ENCODE peak calls at places on chromosome 7, in five cellular contexts. T, K, B, H and F are unnamed samples.

GRCh38 chr7:446289-446935 is 73.2 kb downstream of the PDGFA start:
- DNase-seq in T (no peak), H (no peak), B (no peak), K (no peak), F (no peak)

GRCh38 chr7:14786314-14786895 is 116.1 kb downstream of the DGKB start:
- DNase-seq in K (no peak), B (no peak), T (no peak), H (no peak), F (no peak)

GRCh38 chr7:93723424-93724124 is 149.1 kb upstream of the CALCR start:
- DNase-seq in K (no peak), H (no peak), B (no peak), T (no peak), F (peak; percentile 28)

GRCh38 chr7:28018446-28018845 is 162.1 kb downstream of the JAZF1 start:
- DNase-seq in H (no peak), K (no peak), B (no peak), T (no peak), F (no peak)

GRCh38 chr7:52269669-52270068 is 765.8 kb upstream of the POM121L12 start:
- DNase-seq in H (no peak), T (no peak), K (no peak), B (no peak), F (no peak)

GRCh38 chr7:2687338-2687869 is 598 bp upstream of the AMZ1 start:
- DNase-seq in B (peak; percentile 28), T (no peak), H (no peak), K (peak; percentile 86), F (no peak)

GRCh38 chr7:107777702-107778101 is 25.3 kb downstream of the SLC26A3 start:
- DNase-seq in T (no peak), B (no peak), K (no peak), H (no peak), F (no peak)

GRCh38 chr7:22464299-22464698 is 35.7 kb downstream of the STEAP1B start:
- DNase-seq in K (no peak), B (no peak), T (no peak), H (no peak), F (no peak)

GRCh38 chr7:158473238-158473637 is 114.4 kb downstream of the PTPRN2 start:
- DNase-seq in B (no peak), K (no peak), T (no peak), H (no peak), F (no peak)

GRCh38 chr7:33614357-33615132 is 290.8 kb upstream of the BMPER start:
- DNase-seq in B (no peak), H (no peak), T (no peak), K (peak; percentile 4), F (no peak)
- H2BK12ac ChIP-seq in B (peak overlapping the region; percentile 2), H (no peak overlapping the region), T (no peak overlapping the region), K (no peak overlapping the region), F (no peak overlapping the region)

GRCh38 chr7:44999245-45000095 is 531 bp upstream of the CCM2 start:
- DNase-seq in T (peak; percentile 99), K (peak; percentile 100), B (peak; percentile 99), H (peak; percentile 96), F (peak; percentile 99)

GRCh38 chr7:45003789-45004188 is 3.8 kb downstream of the CCM2 start:
- DNase-seq in B (no peak), T (no peak), H (no peak), K (no peak), F (no peak)

GRCh38 chr7:45000096-45001032 is at the start of gene CCM2:
- DNase-seq in T (no peak), B (peak; percentile 46), K (peak; percentile 45), H (no peak), F (no peak)

GRCh38 chr7:45001138-45001694 is 1.2 kb downstream of the CCM2 start:
- DNase-seq in T (no peak), B (peak; percentile 24), H (no peak), K (peak; percentile 58), F (peak; percentile 44)

GRCh38 chr7:45001826-45002225 is 1.8 kb downstream of the CCM2 start:
- DNase-seq in B (no peak), H (no peak), K (no peak), T (no peak), F (no peak)
- H3K9ac ChIP-seq in B (peak overlapping the region; percentile 87), H (no peak overlapping the region), K (no peak overlapping the region), T (no peak overlapping the region), F (no peak overlapping the region)

GRCh38 chr7:18175801-18176450 is 148.3 kb upstream of the PRPS1L1 start:
- DNase-seq in H (no peak), B (peak; percentile 33), T (no peak), K (peak; percentile 76), F (no peak)

GRCh38 chr7:18177129-18177814 is 149.6 kb upstream of the PRPS1L1 start:
- DNase-seq in K (no peak), H (no peak), B (no peak), T (no peak), F (no peak)

GRCh38 chr7:18177815-18178660 is 150.4 kb upstream of the PRPS1L1 start:
- DNase-seq in T (no peak), H (no peak), B (peak; percentile 30), K (no peak), F (no peak)

GRCh38 chr7:18179058-18179457 is 151.4 kb upstream of the PRPS1L1 start:
- DNase-seq in T (no peak), K (no peak), H (no peak), B (no peak), F (no peak)

DNA sequence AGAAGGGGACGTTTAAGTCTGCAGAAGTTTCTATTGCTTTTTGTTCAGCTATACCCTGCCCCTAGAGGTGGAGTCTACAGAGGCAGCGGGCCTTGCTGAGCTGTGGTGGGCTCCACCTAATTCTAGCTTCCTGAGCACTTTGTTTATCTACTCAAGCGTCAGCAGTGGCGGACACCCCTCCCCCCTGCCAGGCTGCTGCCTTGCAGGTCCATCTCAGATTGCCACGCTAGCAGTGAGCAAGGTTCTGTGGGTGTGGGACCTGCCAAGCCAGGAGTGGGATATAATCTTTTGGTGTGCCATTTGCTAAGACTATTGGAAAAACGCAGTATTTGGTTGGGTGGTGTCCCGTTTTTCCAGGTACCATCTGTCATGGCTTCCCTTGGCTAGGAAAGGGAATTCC is 147.3 kb upstream of the PRPS1L1 start:
- DNase-seq in B (no peak), H (no peak), K (no peak), T (no peak), F (no peak)
- H2BK12ac ChIP-seq in B (peak overlapping the region; percentile 39), H (no peak overlapping the region), K (peak overlapping the region; percentile 69), T (no peak overlapping the region), F (no peak overlapping the region)

GRCh38 chr7:44557485-44557884 is 16.2 kb downstream of the DDX56 start:
- DNase-seq in B (no peak), K (no peak), T (no peak), H (no peak), F (no peak)
- H3K9ac ChIP-seq in B (no peak overlapping the region), K (no peak overlapping the region), T (no peak overlapping the region), H (no peak overlapping the region), F (no peak overlapping the region)

DNA sequence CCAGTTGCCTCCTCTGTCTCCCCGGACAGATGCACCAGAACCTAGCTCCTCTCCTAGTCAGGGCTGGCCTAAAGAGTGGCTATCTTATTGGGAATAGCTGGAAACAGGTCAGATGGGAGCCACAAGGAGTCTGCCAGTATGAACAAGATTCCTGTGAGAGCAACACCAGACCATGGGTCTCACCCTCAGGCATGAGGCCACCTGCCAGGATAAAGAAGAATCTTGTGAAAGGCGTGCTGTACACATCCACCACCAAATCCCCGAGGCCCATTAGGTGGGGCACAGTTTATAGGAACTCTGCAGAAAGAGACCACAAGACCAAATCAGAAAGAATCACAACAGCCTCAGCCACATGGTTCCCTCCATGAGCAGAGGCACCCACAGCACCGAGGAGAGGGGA is 325.9 kb downstream of the TNS3 start:
- DNase-seq in B (peak; percentile 27), K (no peak), T (no peak), H (no peak), F (no peak)
- H2BK12ac ChIP-seq in B (peak overlapping the region; percentile 14), K (no peak overlapping the region), T (no peak overlapping the region), H (no peak overlapping the region), F (no peak overlapping the region)